ENCODE peak calls at places on chromosomes 6 and 20, in seven cellular contexts. One of them, this sample, is unnamed.

GRCh38 chr6:56528412-56528841 is 114.3 kb downstream of the DST start:
- DNase-seq in GM12878: no peak
- DNase-seq in A549: peak; percentile 1
- DNase-seq in K562: no peak
- DNase-seq in H1: no peak
- DNase-seq in IMR-90: peak; percentile 100
- DNase-seq in HepG2: no peak
- DNase-seq in this sample: no peak

GRCh38 chr20:48983423-48984400 is 62.2 kb downstream of the ARFGEF2 start:
- DNase-seq in K562: no peak
- DNase-seq in H1: no peak
- DNase-seq in GM12878: no peak
- DNase-seq in A549: peak; percentile 38
- DNase-seq in HepG2: no peak
- DNase-seq in IMR-90: peak; percentile 91
- DNase-seq in this sample: no peak

GRCh38 chr6:87772597-87773530 is 70.8 kb upstream of the AKIRIN2 start:
- DNase-seq in GM12878: no peak
- DNase-seq in H1: no peak
- DNase-seq in HepG2: peak; percentile 94
- DNase-seq in IMR-90: peak; percentile 59
- DNase-seq in A549: no peak
- DNase-seq in K562: no peak
- DNase-seq in this sample: no peak

GRCh38 chr6:110509617-110510231 is 33.3 kb upstream of the SLC22A16 start:
- DNase-seq in A549: no peak
- DNase-seq in K562: no peak
- DNase-seq in H1: no peak
- DNase-seq in GM12878: no peak
- DNase-seq in HepG2: peak; percentile 46
- DNase-seq in IMR-90: peak; percentile 89
- DNase-seq in this sample: no peak

GRCh38 chr20:13857304-13857703 is 72.5 kb downstream of the NDUFAF5 start:
- DNase-seq in A549: no peak
- DNase-seq in IMR-90: no peak
- DNase-seq in GM12878: no peak
- DNase-seq in H1: no peak
- DNase-seq in K562: no peak
- DNase-seq in HepG2: no peak
- DNase-seq in this sample: no peak

GRCh38 chr6:17580518-17581048 is 19.5 kb upstream of the FAM8A1 start:
- DNase-seq in IMR-90: no peak
- DNase-seq in H1: no peak
- DNase-seq in A549: no peak
- DNase-seq in K562: no peak
- DNase-seq in HepG2: no peak
- DNase-seq in GM12878: no peak
- DNase-seq in this sample: peak; percentile 60

GRCh38 chr20:25573288-25574251 is 11.8 kb downstream of the NINL start:
- DNase-seq in IMR-90: peak; percentile 87
- DNase-seq in GM12878: no peak
- DNase-seq in H1: no peak
- DNase-seq in HepG2: no peak
- DNase-seq in K562: no peak
- DNase-seq in A549: no peak
- DNase-seq in this sample: no peak

GRCh38 chr6:143700684-143701342 is 23.0 kb downstream of the PHACTR2 start:
- DNase-seq in HepG2: no peak
- DNase-seq in K562: no peak
- DNase-seq in GM12878: no peak
- DNase-seq in H1: no peak
- DNase-seq in A549: no peak
- DNase-seq in IMR-90: peak; percentile 89
- DNase-seq in this sample: no peak

GRCh38 chr20:20593447-20594170 is 118.8 kb downstream of the RALGAPA2 start:
- DNase-seq in IMR-90: peak; percentile 65
- DNase-seq in H1: peak; percentile 23
- DNase-seq in GM12878: no peak
- DNase-seq in K562: peak; percentile 8
- DNase-seq in HepG2: peak; percentile 71
- DNase-seq in A549: peak; percentile 51
- DNase-seq in this sample: peak; percentile 63

GRCh38 chr20:32443386-32443974 is 85.3 kb downstream of the ASXL1 start:
- DNase-seq in HepG2: no peak
- DNase-seq in A549: no peak
- DNase-seq in IMR-90: no peak
- DNase-seq in GM12878: no peak
- DNase-seq in K562: no peak
- DNase-seq in H1: no peak
- DNase-seq in this sample: peak; percentile 13

GRCh38 chr20:53829086-53829703 is 235.6 kb upstream of the ZNF217 start:
- DNase-seq in K562: peak; percentile 36
- DNase-seq in H1: no peak
- DNase-seq in GM12878: no peak
- DNase-seq in HepG2: no peak
- DNase-seq in A549: peak; percentile 77
- DNase-seq in IMR-90: peak; percentile 97
- DNase-seq in this sample: no peak

GRCh38 chr6:49543087-49543858 is 7.2 kb upstream of the C6orf141 start:
- DNase-seq in HepG2: no peak
- DNase-seq in K562: no peak
- DNase-seq in GM12878: no peak
- DNase-seq in A549: no peak
- DNase-seq in IMR-90: no peak
- DNase-seq in H1: no peak
- DNase-seq in this sample: no peak
- TF ChIP-seq USF2 in HepG2: no peak
- TF ChIP-seq USF2 in K562: peak; percentile 82
- TF ChIP-seq USF2 in GM12878: no peak
- TF ChIP-seq USF2 in A549: peak; percentile 44
- TF ChIP-seq USF2 in IMR-90: no peak
- TF ChIP-seq USF2 in H1: no peak
- TF ChIP-seq USF2 in this sample: peak; percentile 46

GRCh38 chr20:2234788-2235187 is 61.0 kb upstream of the TGM3 start:
- DNase-seq in K562: no peak
- DNase-seq in IMR-90: no peak
- DNase-seq in A549: no peak
- DNase-seq in GM12878: no peak
- DNase-seq in HepG2: no peak
- DNase-seq in H1: peak; percentile 25
- DNase-seq in this sample: peak; percentile 44
- TF ChIP-seq USF2 in K562: no peak
- TF ChIP-seq USF2 in IMR-90: no peak
- TF ChIP-seq USF2 in A549: no peak
- TF ChIP-seq USF2 in GM12878: no peak
- TF ChIP-seq USF2 in HepG2: no peak
- TF ChIP-seq USF2 in H1: no peak
- TF ChIP-seq USF2 in this sample: no peak

GRCh38 chr20:8534368-8534767 is 402.3 kb downstream of the PLCB1 start:
- DNase-seq in IMR-90: no peak
- DNase-seq in HepG2: no peak
- DNase-seq in H1: no peak
- DNase-seq in GM12878: no peak
- DNase-seq in K562: no peak
- DNase-seq in A549: no peak
- DNase-seq in this sample: peak; percentile 38
- TF ChIP-seq USF2 in IMR-90: no peak
- TF ChIP-seq USF2 in HepG2: no peak
- TF ChIP-seq USF2 in H1: no peak
- TF ChIP-seq USF2 in GM12878: no peak
- TF ChIP-seq USF2 in K562: no peak
- TF ChIP-seq USF2 in A549: no peak
- TF ChIP-seq USF2 in this sample: no peak

GRCh38 chr6:79338493-79338892 is 104.0 kb upstream of the HMGN3 start:
- DNase-seq in A549: no peak
- DNase-seq in K562: no peak
- DNase-seq in H1: peak; percentile 17
- DNase-seq in IMR-90: no peak
- DNase-seq in HepG2: no peak
- DNase-seq in GM12878: no peak
- DNase-seq in this sample: no peak
- TF ChIP-seq USF2 in A549: no peak
- TF ChIP-seq USF2 in K562: no peak
- TF ChIP-seq USF2 in H1: no peak
- TF ChIP-seq USF2 in IMR-90: no peak
- TF ChIP-seq USF2 in HepG2: no peak
- TF ChIP-seq USF2 in GM12878: no peak
- TF ChIP-seq USF2 in this sample: no peak

GRCh38 chr6:68279793-68280557 is 355.1 kb upstream of the ADGRB3 start:
- DNase-seq in HepG2: no peak
- DNase-seq in GM12878: no peak
- DNase-seq in A549: no peak
- DNase-seq in IMR-90: no peak
- DNase-seq in K562: no peak
- DNase-seq in H1: no peak
- DNase-seq in this sample: no peak
- TF ChIP-seq USF2 in HepG2: no peak
- TF ChIP-seq USF2 in GM12878: no peak
- TF ChIP-seq USF2 in A549: no peak
- TF ChIP-seq USF2 in IMR-90: no peak
- TF ChIP-seq USF2 in K562: no peak
- TF ChIP-seq USF2 in H1: no peak
- TF ChIP-seq USF2 in this sample: no peak

GRCh38 chr20:58969439-58969838 is 11.6 kb upstream of the NELFCD start:
- DNase-seq in H1: no peak
- DNase-seq in IMR-90: no peak
- DNase-seq in HepG2: no peak
- DNase-seq in A549: no peak
- DNase-seq in K562: no peak
- DNase-seq in GM12878: no peak
- DNase-seq in this sample: no peak

GRCh38 chr20:58973179-58973578 is 7.9 kb upstream of the NELFCD start:
- DNase-seq in H1: no peak
- DNase-seq in GM12878: no peak
- DNase-seq in A549: no peak
- DNase-seq in K562: no peak
- DNase-seq in HepG2: no peak
- DNase-seq in IMR-90: no peak
- DNase-seq in this sample: no peak

GRCh38 chr20:58967652-58968429 is 13.2 kb upstream of the NELFCD start:
- DNase-seq in H1: no peak
- DNase-seq in K562: no peak
- DNase-seq in IMR-90: no peak
- DNase-seq in HepG2: no peak
- DNase-seq in A549: no peak
- DNase-seq in GM12878: no peak
- DNase-seq in this sample: no peak

GRCh38 chr20:58971429-58971828 is 9.6 kb upstream of the NELFCD start:
- DNase-seq in HepG2: no peak
- DNase-seq in IMR-90: no peak
- DNase-seq in A549: no peak
- DNase-seq in H1: no peak
- DNase-seq in GM12878: no peak
- DNase-seq in K562: no peak
- DNase-seq in this sample: no peak

DNA sequence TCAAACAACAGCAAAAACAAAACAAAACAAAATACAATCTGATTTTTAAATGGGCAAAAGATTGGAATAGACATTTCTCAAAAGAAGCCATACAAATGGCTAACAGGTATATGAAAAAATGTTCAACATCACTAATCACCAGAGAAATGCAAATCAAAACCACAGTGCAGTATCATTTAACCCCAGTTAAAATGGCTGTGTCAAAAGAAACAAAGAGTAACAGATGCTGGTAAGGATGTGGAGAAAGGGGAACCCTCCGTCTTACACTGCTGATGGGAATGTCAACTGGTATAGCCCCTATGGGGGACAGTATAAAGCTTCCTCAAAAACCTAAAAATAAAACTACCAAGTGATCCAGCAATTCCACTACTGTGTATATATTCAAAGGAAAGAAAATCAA is 10.9 kb upstream of the NELFCD start:
- DNase-seq in A549: no peak
- DNase-seq in GM12878: no peak
- DNase-seq in K562: no peak
- DNase-seq in H1: no peak
- DNase-seq in HepG2: no peak
- DNase-seq in IMR-90: no peak
- DNase-seq in this sample: no peak
- TF ChIP-seq USF2 in A549: no peak
- TF ChIP-seq USF2 in GM12878: no peak
- TF ChIP-seq USF2 in K562: no peak
- TF ChIP-seq USF2 in H1: no peak
- TF ChIP-seq USF2 in HepG2: no peak
- TF ChIP-seq USF2 in IMR-90: no peak
- TF ChIP-seq USF2 in this sample: no peak

DNA sequence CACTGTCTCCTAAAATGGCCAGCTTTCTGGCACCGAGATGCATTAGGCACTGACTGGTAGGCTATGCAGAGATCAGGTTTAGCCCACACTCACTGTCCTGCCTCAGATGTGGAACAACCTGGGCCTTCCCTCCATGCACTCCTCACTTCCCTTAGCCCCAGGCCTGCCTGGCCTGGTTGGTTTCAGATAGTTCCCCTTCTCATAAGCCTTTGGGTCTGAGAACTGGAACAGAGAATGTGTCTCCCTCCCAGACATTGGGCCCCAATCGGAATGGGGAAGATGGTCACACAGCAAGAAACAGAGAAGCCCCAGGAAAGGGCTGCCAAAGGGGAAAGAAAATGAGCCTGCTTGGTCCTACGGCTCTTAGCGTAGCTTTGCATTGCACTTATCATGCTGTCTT is 762.1 kb upstream of the CHD6 start:
- DNase-seq in A549: no peak
- DNase-seq in HepG2: no peak
- DNase-seq in GM12878: no peak
- DNase-seq in H1: no peak
- DNase-seq in K562: no peak
- DNase-seq in IMR-90: no peak
- DNase-seq in this sample: no peak
- TF ChIP-seq USF2 in A549: no peak
- TF ChIP-seq USF2 in HepG2: no peak
- TF ChIP-seq USF2 in GM12878: no peak
- TF ChIP-seq USF2 in H1: no peak
- TF ChIP-seq USF2 in K562: no peak
- TF ChIP-seq USF2 in IMR-90: no peak
- TF ChIP-seq USF2 in this sample: no peak